ENCODE peak calls at places on chromosomes 6 and 20, in four cellular contexts. J is K562, F is GM12878, S is GM12891. L is an unnamed sample.

GRCh38 chr6:65110031-65110430 is 597.0 kb downstream of the EYS start:
- DNase-seq in J (no peak), F (no peak), S (no peak), L (no peak)

GRCh38 chr6:84284428-84285033 is 57.1 kb upstream of the CEP162 start:
- DNase-seq in J (peak; percentile 18), F (no peak), S (no peak), L (peak; percentile 2)

GRCh38 chr20:52104546-52105044 is 87.0 kb downstream of the ZFP64 start:
- DNase-seq in J (no peak), F (no peak), S (no peak), L (no peak)

GRCh38 chr20:52852695-52853094 is 119.5 kb upstream of the TSHZ2 start:
- DNase-seq in J (no peak), F (no peak), S (no peak), L (no peak)

GRCh38 chr20:44027686-44028340 is 113.2 kb downstream of the TOX2 start:
- DNase-seq in J (no peak), F (no peak), S (no peak), L (no peak)

GRCh38 chr20:45440891-45441685 is 25.1 kb downstream of the PIGT start:
- DNase-seq in J (no peak), F (no peak), S (no peak), L (no peak)

GRCh38 chr6:33808781-33809180 is 5.0 kb upstream of the MLN start:
- DNase-seq in J (no peak), F (no peak), S (no peak), L (no peak)

GRCh38 chr6:40681622-40682021 is 94.5 kb upstream of the LRFN2 start:
- DNase-seq in J (no peak), F (no peak), S (no peak), L (no peak)

GRCh38 chr20:63626424-63627128 is at the start of gene GMEB2:
- DNase-seq in J (peak; percentile 87), F (no peak), S (peak; percentile 80), L (peak; percentile 64)

GRCh38 chr20:2539341-2539740 is 3.0 kb downstream of the TMC2 start:
- DNase-seq in J (no peak), F (no peak), S (no peak), L (no peak)

GRCh38 chr6:74280130-74280692 is 584.2 kb downstream of the CD109 start:
- DNase-seq in J (no peak), F (no peak), S (no peak), L (no peak)

DNA sequence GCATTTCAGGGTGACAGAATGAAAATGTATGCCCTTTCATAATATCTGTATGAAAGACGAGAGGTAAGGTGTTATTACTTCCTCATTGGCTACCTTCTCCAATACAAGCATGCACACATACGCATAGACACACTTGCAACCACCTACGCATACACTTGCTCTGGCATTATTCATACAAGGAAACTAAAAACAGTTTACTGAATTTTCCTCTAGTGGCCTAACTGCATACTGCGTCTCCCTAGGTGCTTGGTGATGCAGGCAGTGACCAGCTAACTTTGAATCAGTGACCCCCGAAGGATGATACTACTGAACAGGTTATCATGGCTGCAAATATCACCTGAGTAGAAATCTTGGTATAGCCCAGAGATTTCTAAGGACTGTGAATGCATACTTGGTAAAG is 593.1 kb downstream of the PKHD1 start:
- DNase-seq in J (no peak), F (no peak), S (no peak), L (no peak)
- TF ChIP-seq SPI1 in J (no peak), F (no peak), S (no peak), L (no peak)

GRCh38 chr20:56985286-56985685 is 281.2 kb downstream of the BMP7 start:
- DNase-seq in J (no peak), F (no peak), S (no peak), L (no peak)
- TF ChIP-seq SPI1 in J (no peak), F (no peak), S (no peak), L (no peak)

GRCh38 chr6:29591677-29592076 is 6.8 kb downstream of the OR2H2 start:
- DNase-seq in J (no peak), F (no peak), S (no peak), L (no peak)

GRCh38 chr6:29584821-29585220 is at the start of gene OR2H2:
- DNase-seq in J (no peak), F (no peak), S (no peak), L (no peak)

GRCh38 chr6:29593199-29593598 is 8.3 kb downstream of the OR2H2 start:
- DNase-seq in J (no peak), F (no peak), S (no peak), L (no peak)

GRCh38 chr6:29590218-29590808 is 5.4 kb downstream of the OR2H2 start:
- DNase-seq in J (no peak), F (no peak), S (no peak), L (no peak)

DNA sequence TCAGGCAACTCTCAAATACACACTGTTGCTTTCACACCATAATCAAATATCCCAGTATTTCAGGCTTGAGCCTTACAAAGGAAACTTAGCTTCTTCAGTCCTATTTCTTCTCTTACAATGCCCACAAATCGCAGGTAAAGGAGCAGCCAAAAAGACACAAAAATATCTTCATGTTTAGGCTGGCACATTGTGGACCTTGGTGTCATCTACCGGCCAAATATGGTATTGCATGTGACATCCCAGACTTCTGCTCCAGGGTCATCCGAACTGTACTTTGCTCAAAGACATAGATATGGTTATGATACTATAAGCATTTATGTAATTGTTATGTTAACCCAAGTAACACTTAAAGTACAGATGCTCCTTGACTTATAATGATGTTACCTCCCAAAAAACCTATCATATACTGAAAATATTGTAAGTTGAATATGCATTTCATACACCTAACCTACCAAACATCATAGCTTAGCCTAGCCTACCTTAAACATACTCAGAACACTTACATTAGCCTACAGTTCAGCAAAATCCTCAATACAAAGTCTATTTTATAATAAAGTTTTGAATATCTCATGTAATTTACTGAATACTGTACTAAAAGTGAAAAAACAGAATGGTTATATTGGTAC is 4.6 kb downstream of the OR2H2 start:
- DNase-seq in J (peak; percentile 74), F (peak; percentile 12), S (no peak), L (peak; percentile 19)
- TF ChIP-seq SPI1 in J (no peak), F (no peak), S (no peak), L (no peak)

GRCh38 chr6:87104657-87105056 is 9.8 kb upstream of the CGA start:
- DNase-seq in J (no peak), F (no peak), S (no peak), L (no peak)

GRCh38 chr6:87100216-87100615 is 5.3 kb upstream of the CGA start:
- DNase-seq in J (no peak), F (no peak), S (no peak), L (no peak)

GRCh38 chr6:87103977-87104601 is 9.2 kb upstream of the CGA start:
- DNase-seq in J (no peak), F (no peak), S (no peak), L (no peak)

GRCh38 chr6:87099472-87099871 is 4.6 kb upstream of the CGA start:
- DNase-seq in J (no peak), F (peak; percentile 33), S (no peak), L (no peak)

GRCh38 chr6:87102296-87102695 is 7.4 kb upstream of the CGA start:
- DNase-seq in J (no peak), F (no peak), S (no peak), L (no peak)
- TF ChIP-seq SPI1 in J (no peak), F (peak; percentile 46), S (peak; percentile 49), L (peak; percentile 85)

GRCh38 chr6:16473908-16474791 is 235.8 kb downstream of the GMPR start:
- DNase-seq in J (no peak), F (peak; percentile 67), S (no peak), L (no peak)
- TF ChIP-seq SPI1 in J (no peak), F (no peak), S (no peak), L (no peak)

GRCh38 chr20:461254-462198 is 807 bp downstream of the TBC1D20 start:
- DNase-seq in J (no peak), F (no peak), S (peak; percentile 46), L (peak; percentile 45)
- TF ChIP-seq SPI1 in J (no peak), F (no peak), S (no peak), L (no peak)

GRCh38 chr6:111663692-111664564 is 58.2 kb upstream of the TRAF3IP2 start:
- DNase-seq in J (peak; percentile 25), F (no peak), S (no peak), L (no peak)
- TF ChIP-seq SPI1 in J (peak; percentile 43), F (no peak), S (no peak), L (no peak)

GRCh38 chr6:13924146-13924948 is 405 bp upstream of the RNF182 start:
- DNase-seq in J (peak; percentile 34), F (no peak), S (no peak), L (no peak)
- TF ChIP-seq SPI1 in J (no peak), F (no peak), S (no peak), L (no peak)

L was measured in HL-60.